ENCODE peak calls at places on chromosomes 1 and 21, in eight cellular contexts. Z is endothelial cell, F is Calu3, U is BJ, H is neural progenitor cell, O is NB4, L is AG04450, Q is RWPE1. J is an unnamed sample.

GRCh38 chr21:44713130-44713529 is 1.8 kb upstream of the TSPEAR start:
- DNase-seq in Z (no peak), F (no peak), U (no peak), H (no peak), O (no peak), L (no peak), Q (no peak), J (no peak)

GRCh38 chr21:39004776-39005605 is 178.3 kb downstream of the PSMG1 start:
- DNase-seq in Z (no peak), F (no peak), U (no peak), H (no peak), O (peak; percentile 82), L (no peak), Q (no peak), J (peak; percentile 31)

GRCh38 chr1:229437443-229437842 is 3.5 kb upstream of the ACTA1 start:
- DNase-seq in Z (no peak), F (no peak), U (no peak), H (no peak), O (no peak), L (no peak), Q (no peak), J (no peak)

GRCh38 chr1:18948913-18949688 is 7.4 kb downstream of the IFFO2 start:
- DNase-seq in Z (peak; percentile 33), F (no peak), U (no peak), H (peak; percentile 37), O (no peak), L (no peak), Q (no peak), J (no peak)

GRCh38 chr1:154866995-154867795 is 2.9 kb downstream of the KCNN3 start:
- DNase-seq in Z (no peak), F (peak; percentile 52), U (no peak), H (peak; percentile 64), O (no peak), L (peak; percentile 42), Q (peak; percentile 67), J (no peak)

GRCh38 chr1:76587213-76587612 is 280.1 kb upstream of the ST6GALNAC5 start:
- DNase-seq in Z (no peak), F (no peak), U (no peak), H (no peak), O (no peak), L (no peak), Q (no peak), J (no peak)

GRCh38 chr1:46798820-46799219 is at the start of gene CYP4B1:
- DNase-seq in Z (no peak), F (no peak), U (no peak), H (no peak), O (no peak), L (no peak), Q (no peak), J (no peak)

GRCh38 chr1:45266151-45266801 is 59.9 kb upstream of the ZSWIM5 start:
- DNase-seq in Z (no peak), F (peak; percentile 14), U (no peak), H (no peak), O (peak; percentile 16), L (peak; percentile 54), Q (no peak), J (no peak)

GRCh38 chr1:193104496-193104905 is 713 bp downstream of the GLRX2 start:
- DNase-seq in Z (peak; percentile 41), F (peak; percentile 38), U (no peak), H (peak; percentile 51), O (peak; percentile 60), L (no peak), Q (peak; percentile 58), J (peak; percentile 23)

GRCh38 chr1:214123061-214123784 is 135.4 kb downstream of the PROX1 start:
- DNase-seq in Z (peak; percentile 51), F (peak; percentile 65), U (no peak), H (peak; percentile 86), O (peak; percentile 49), L (peak; percentile 10), Q (peak; percentile 74), J (no peak)

GRCh38 chr1:15761729-15762128 is 3.1 kb downstream of the FBLIM1 start:
- DNase-seq in Z (no peak), F (no peak), U (no peak), H (no peak), O (no peak), L (no peak), Q (no peak), J (no peak)

GRCh38 chr1:167861664-167862381 is 52.1 kb downstream of the ADCY10 start:
- DNase-seq in Z (no peak), F (no peak), U (no peak), H (no peak), O (no peak), L (no peak), Q (no peak), J (no peak)

GRCh38 chr1:171798760-171799159 is 17.3 kb downstream of the METTL13 start:
- DNase-seq in Z (no peak), F (no peak), U (no peak), H (no peak), O (no peak), L (no peak), Q (no peak), J (no peak)

GRCh38 chr1:15038232-15039016 is 115.1 kb upstream of the TMEM51 start:
- DNase-seq in Z (peak; percentile 33), F (peak; percentile 31), U (no peak), H (peak; percentile 59), O (peak; percentile 49), L (no peak), Q (no peak), J (no peak)

GRCh38 chr1:81717230-81717629 is 83.5 kb upstream of the ADGRL2 start:
- DNase-seq in Z (no peak), F (no peak), U (no peak), H (no peak), O (no peak), L (no peak), Q (peak; percentile 32), J (no peak)

GRCh38 chr1:38222906-38223305 is 176.3 kb upstream of the POU3F1 start:
- DNase-seq in Z (no peak), F (no peak), U (no peak), H (no peak), O (no peak), L (no peak), Q (no peak), J (no peak)

GRCh38 chr1:53265581-53265980 is 27.3 kb upstream of the MAGOH start:
- DNase-seq in Z (no peak), F (no peak), U (no peak), H (no peak), O (no peak), L (no peak), Q (no peak), J (no peak)

GRCh38 chr1:207052736-207053545 is at the start of gene PFKFB2:
- DNase-seq in Z (peak; percentile 95), F (peak; percentile 100), U (peak; percentile 65), H (peak; percentile 99), O (peak; percentile 72), L (peak; percentile 69), Q (peak; percentile 99), J (peak; percentile 91)
- TF ChIP-seq CTCF in Z (peak; percentile 14), F (peak; percentile 45), U (no peak), H (peak; percentile 6), O (no peak), L (no peak), Q (peak; percentile 14), J (no peak)

GRCh38 chr1:218547901-218548730 is 203.0 kb downstream of the TGFB2 start:
- DNase-seq in Z (no peak), F (peak; percentile 80), U (no peak), H (no peak), O (no peak), L (no peak), Q (no peak), J (no peak)

GRCh38 chr1:218548764-218549163 is 203.6 kb downstream of the TGFB2 start:
- DNase-seq in Z (no peak), F (no peak), U (no peak), H (no peak), O (no peak), L (no peak), Q (no peak), J (no peak)

DNA sequence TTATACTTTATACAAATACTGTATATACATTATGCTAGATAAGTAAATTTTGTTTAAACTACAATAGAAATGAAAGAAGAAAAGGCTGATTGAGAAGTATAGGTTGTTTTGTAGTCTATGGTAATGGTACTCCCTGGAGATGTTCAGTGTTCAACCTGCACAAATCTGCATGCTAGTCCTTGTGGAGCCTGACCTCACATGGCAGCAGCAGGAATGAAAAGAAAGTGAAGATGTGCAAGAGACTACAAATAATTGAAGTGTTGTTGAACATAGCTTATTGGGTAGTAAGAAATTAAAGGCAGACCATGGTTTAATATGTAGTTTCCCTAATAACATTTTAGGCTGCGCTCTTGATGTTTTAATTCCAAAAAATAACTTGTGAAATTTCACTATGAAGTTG is 201.2 kb downstream of the TGFB2 start:
- DNase-seq in Z (no peak), F (peak; percentile 24), U (no peak), H (no peak), O (no peak), L (no peak), Q (no peak), J (no peak)
- TF ChIP-seq CTCF in Z (no peak), F (no peak), U (peak; percentile 30), H (no peak), O (no peak), L (peak; percentile 25), Q (no peak), J (no peak)

GRCh38 chr21:34340062-34340461 is 23.7 kb upstream of the KCNE2 start:
- DNase-seq in Z (no peak), F (no peak), U (no peak), H (no peak), O (no peak), L (no peak), Q (no peak), J (no peak)

GRCh38 chr21:34336756-34337391 is 26.9 kb upstream of the KCNE2 start:
- DNase-seq in Z (no peak), F (no peak), U (peak; percentile 26), H (no peak), O (no peak), L (peak; percentile 65), Q (no peak), J (no peak)

GRCh38 chr21:34336245-34336644 is 27.6 kb upstream of the KCNE2 start:
- DNase-seq in Z (no peak), F (no peak), U (no peak), H (no peak), O (no peak), L (no peak), Q (no peak), J (no peak)

GRCh38 chr21:34338226-34338625 is 25.6 kb upstream of the KCNE2 start:
- DNase-seq in Z (no peak), F (no peak), U (no peak), H (no peak), O (no peak), L (no peak), Q (no peak), J (no peak)

GRCh38 chr21:34337741-34338140 is 26.1 kb upstream of the KCNE2 start:
- DNase-seq in Z (no peak), F (no peak), U (no peak), H (no peak), O (no peak), L (no peak), Q (peak; percentile 9), J (no peak)
- TF ChIP-seq CTCF in Z (no peak), F (no peak), U (no peak), H (no peak), O (no peak), L (no peak), Q (no peak), J (no peak)

DNA sequence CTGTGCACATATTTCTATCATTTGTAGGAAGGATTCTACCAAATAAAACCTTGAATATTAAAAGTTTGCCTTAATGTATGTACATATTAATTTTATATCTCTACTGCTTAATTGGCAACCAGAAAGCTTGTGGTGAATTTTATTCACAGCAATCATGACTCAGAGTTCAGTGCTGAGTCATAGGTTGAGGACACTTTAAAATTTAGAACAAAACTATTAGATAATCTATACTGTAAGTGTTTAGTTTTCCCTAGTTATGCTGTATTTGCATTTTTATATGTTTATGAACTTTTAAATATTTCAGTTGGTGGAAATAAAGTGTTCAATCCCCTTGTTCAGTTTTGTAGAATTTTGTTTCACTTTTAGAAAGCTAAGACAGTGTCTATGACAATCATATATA is 841.5 kb downstream of the KCNT2 start:
- DNase-seq in Z (no peak), F (no peak), U (no peak), H (no peak), O (no peak), L (no peak), Q (peak; percentile 48), J (no peak)
- TF ChIP-seq CTCF in Z (no peak), F (no peak), U (no peak), H (no peak), O (no peak), L (no peak), Q (no peak), J (no peak)